ENCODE peak calls at places on chromosomes 11 and 22, in eight cellular contexts. E is IMR-90, P is tibial nerve, M is cardiac fibroblast, L is lower leg skin, R is astrocyte of the cerebellum, V is AG04449, X is uterus. G is an unnamed sample.

GRCh38 chr11:128518493-128519207 is 68.7 kb downstream of the ETS1 start:
- DNase-seq in E (no peak), P (no peak), M (peak; percentile 45), L (no peak), R (no peak), V (no peak), X (no peak), G (no peak)

GRCh38 chr11:35681181-35681767 is 18.7 kb downstream of the TRIM44 start:
- DNase-seq in E (no peak), P (no peak), M (no peak), L (no peak), R (no peak), V (no peak), X (no peak), G (no peak)

GRCh38 chr11:120335928-120336640 is at the start of gene ARHGEF12:
- DNase-seq in E (peak; percentile 97), P (peak; percentile 90), M (peak; percentile 99), L (peak; percentile 93), R (peak; percentile 92), V (peak; percentile 90), X (peak; percentile 97), G (peak; percentile 82)

GRCh38 chr11:96109265-96110030 is 185.5 kb upstream of the MTMR2 start:
- DNase-seq in E (peak; percentile 19), P (no peak), M (no peak), L (no peak), R (no peak), V (no peak), X (no peak), G (no peak)

GRCh38 chr11:70503201-70503877 is 105.0 kb downstream of the CTTN start:
- DNase-seq in E (no peak), P (no peak), M (no peak), L (no peak), R (no peak), V (no peak), X (no peak), G (no peak)

GRCh38 chr11:22635689-22636088 is 10.1 kb upstream of the FANCF start:
- DNase-seq in E (no peak), P (no peak), M (no peak), L (no peak), R (no peak), V (no peak), X (no peak), G (no peak)

GRCh38 chr11:47991266-47991830 is 11.0 kb downstream of the PTPRJ start:
- DNase-seq in E (no peak), P (no peak), M (no peak), L (no peak), R (no peak), V (no peak), X (no peak), G (no peak)

GRCh38 chr11:128695539-128696221 is 1.8 kb downstream of the FLI1 start:
- DNase-seq in E (no peak), P (no peak), M (peak; percentile 62), L (peak; percentile 60), R (no peak), V (no peak), X (no peak), G (no peak)

GRCh38 chr11:44066732-44067131 is 662 bp downstream of the ACCS start:
- DNase-seq in E (peak; percentile 69), P (no peak), M (peak; percentile 79), L (peak; percentile 19), R (peak; percentile 24), V (no peak), X (peak; percentile 21), G (peak; percentile 61)

GRCh38 chr11:45654242-45654641 is 11.2 kb downstream of the CHST1 start:
- DNase-seq in E (no peak), P (no peak), M (no peak), L (no peak), R (no peak), V (no peak), X (no peak), G (no peak)

GRCh38 chr22:23532756-23533155 is 47.3 kb downstream of the IGLL1 start:
- DNase-seq in E (no peak), P (no peak), M (no peak), L (no peak), R (no peak), V (no peak), X (no peak), G (no peak)

GRCh38 chr22:23534201-23534850 is 45.8 kb downstream of the IGLL1 start:
- DNase-seq in E (no peak), P (no peak), M (no peak), L (no peak), R (no peak), V (no peak), X (no peak), G (no peak)

GRCh38 chr22:23533771-23534191 is 46.3 kb downstream of the IGLL1 start:
- DNase-seq in E (no peak), P (no peak), M (peak; percentile 55), L (no peak), R (no peak), V (no peak), X (no peak), G (no peak)

GRCh38 chr22:23531966-23532735 is 47.9 kb downstream of the IGLL1 start:
- DNase-seq in E (no peak), P (no peak), M (no peak), L (no peak), R (no peak), V (no peak), X (no peak), G (no peak)

DNA sequence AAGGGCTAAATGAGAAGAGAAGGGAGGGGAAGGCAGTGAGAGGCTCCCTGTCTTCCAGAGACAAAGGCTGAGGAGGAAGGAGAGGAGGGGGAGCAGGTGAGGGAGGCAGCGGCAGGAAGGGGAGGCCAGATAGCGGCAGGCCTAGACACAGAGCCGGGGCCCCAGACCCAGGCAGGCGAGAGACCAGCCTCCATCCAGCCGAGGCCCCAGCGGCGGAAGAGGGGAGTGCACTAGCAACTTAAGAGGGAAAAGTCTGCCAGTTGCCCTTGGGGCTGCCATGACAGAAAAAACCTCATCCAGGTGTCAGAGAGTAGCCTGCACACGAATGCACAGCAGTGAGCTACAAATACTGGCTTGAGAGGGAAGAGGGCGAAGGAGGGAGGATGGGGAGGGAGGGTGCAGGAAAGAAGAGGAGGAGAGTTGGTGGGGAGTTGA is 46.7 kb downstream of the IGLL1 start:
- DNase-seq in E (peak; percentile 10), P (no peak), M (peak; percentile 52), L (no peak), R (no peak), V (no peak), X (no peak), G (no peak)
- H3K4me3 ChIP-seq in E (no peak overlapping the region), P (no peak overlapping the region), M (no peak overlapping the region), L (no peak overlapping the region), R (no peak overlapping the region), V (no peak overlapping the region), X (no peak overlapping the region), G (no peak overlapping the region)

GRCh38 chr11:65185869-65186341 is 4.2 kb downstream of the CAPN1 start:
- DNase-seq in E (no peak), P (no peak), M (no peak), L (no peak), R (no peak), V (no peak), X (no peak), G (no peak)
- TF ChIP-seq CTCF in E (no peak), P (no peak), M (no peak), L (no peak), R (peak; percentile 2), V (no peak), X (no peak), G (peak; percentile 12)

DNA sequence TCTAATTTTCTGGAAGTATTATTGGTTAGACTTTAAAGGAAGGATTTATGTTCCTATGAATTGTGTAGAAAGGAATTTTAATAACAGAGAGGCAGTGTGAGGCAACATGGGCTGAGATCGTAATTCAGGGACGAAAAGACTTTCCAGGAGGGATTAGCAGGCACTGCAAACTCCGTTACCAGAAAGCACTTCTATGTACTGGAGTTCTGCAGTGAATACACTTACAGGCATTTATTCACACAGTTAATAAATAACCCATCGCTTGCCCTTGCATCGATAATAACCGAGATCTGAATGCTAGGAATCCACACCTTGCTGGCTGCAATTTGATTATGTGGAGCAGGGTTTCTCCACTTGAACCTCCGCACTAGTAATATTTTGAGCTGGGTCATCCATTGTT is 99.8 kb downstream of the SNX19 start:
- DNase-seq in E (no peak), P (no peak), M (no peak), L (no peak), R (no peak), V (no peak), X (no peak), G (no peak)
- H3K4me3 ChIP-seq in E (no peak overlapping the region), P (no peak overlapping the region), M (no peak overlapping the region), L (no peak overlapping the region), R (no peak overlapping the region), V (no peak overlapping the region), X (no peak overlapping the region), G (no peak overlapping the region)

DNA sequence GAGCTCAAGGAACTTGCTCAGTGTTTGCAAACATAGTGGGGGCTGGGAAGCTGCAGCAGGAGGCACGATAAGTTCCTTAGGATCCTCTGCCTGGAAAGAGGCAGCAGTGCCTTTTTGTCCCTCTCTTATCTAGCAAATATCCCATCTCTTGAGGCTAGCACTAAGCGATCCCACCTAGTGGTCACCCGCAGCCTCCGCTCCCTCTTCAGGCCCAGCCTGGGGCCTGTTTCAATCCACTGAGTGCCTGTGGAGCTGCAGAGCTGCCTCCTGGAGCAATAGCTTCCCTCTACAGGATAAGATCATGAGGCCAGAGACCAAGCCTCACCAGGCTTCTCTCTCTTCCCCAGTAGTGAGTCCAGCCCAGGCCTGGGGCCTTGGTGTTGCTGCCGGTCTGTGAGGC is 65.8 kb downstream of the SLC22A12 start:
- DNase-seq in E (no peak), P (no peak), M (no peak), L (no peak), R (no peak), V (no peak), X (no peak), G (no peak)
- TF ChIP-seq CTCF in E (no peak), P (no peak), M (no peak), L (no peak), R (no peak), V (no peak), X (no peak), G (no peak)

GRCh38 chr11:65871811-65872548 is 620 bp downstream of the EFEMP2 start:
- DNase-seq in E (no peak), P (no peak), M (no peak), L (no peak), R (no peak), V (no peak), X (peak; percentile 48), G (no peak)
- H3K4me3 ChIP-seq in E (peak overlapping the region; percentile 89), P (peak overlapping the region; percentile 53), M (peak overlapping the region; percentile 65), L (peak overlapping the region; percentile 18), R (peak overlapping the region; percentile 62), V (peak overlapping the region; percentile 80), X (peak overlapping the region; percentile 73), G (peak overlapping the region; percentile 62)